ENCODE peak calls at places on chromosomes 7 and 10, in five cellular contexts. Y is OCI-LY7, L is progenitor cell of endocrine pancreas, I is ascending aorta, A is right atrium auricular region. S is an unnamed sample.

GRCh38 chr7:28579571-28579970 is 167.3 kb downstream of the CREB5 start:
- DNase-seq in Y (no peak), L (no peak), I (no peak), A (no peak), S (no peak)

GRCh38 chr10:113987805-113988204 is 55.9 kb upstream of the ADRB1 start:
- DNase-seq in Y (no peak), L (no peak), I (no peak), A (no peak), S (no peak)

GRCh38 chr10:107611101-107611500 is 446.6 kb upstream of the SORCS1 start:
- DNase-seq in Y (no peak), L (no peak), I (no peak), A (no peak), S (no peak)

GRCh38 chr7:27154901-27155815 is 1.3 kb downstream of the HOXA7 start:
- DNase-seq in Y (peak), L (no peak), I (peak), A (no peak), S (no peak)

GRCh38 chr10:73906524-73907447 is 4.1 kb upstream of the PLAU start:
- DNase-seq in Y (no peak), L (no peak), I (peak), A (peak), S (no peak)

GRCh38 chr10:105494944-105495343 is 853.9 kb downstream of the SORCS3 start:
- DNase-seq in Y (no peak), L (no peak), I (no peak), A (no peak), S (no peak)

GRCh38 chr10:95517536-95518454 is 43.4 kb downstream of the SORBS1 start:
- DNase-seq in Y (no peak), L (no peak), I (no peak), A (no peak), S (no peak)

GRCh38 chr7:5479133-5479745 is 55.6 kb upstream of the TNRC18 start:
- DNase-seq in Y (no peak), L (no peak), I (no peak), A (no peak), S (no peak)

GRCh38 chr7:111029574-111030357 is 61.2 kb upstream of the LRRN3 start:
- DNase-seq in Y (no peak), L (no peak), I (no peak), A (peak), S (peak)

GRCh38 chr7:77674878-77675277 is 21.4 kb upstream of the RSBN1L start:
- DNase-seq in Y (no peak), L (no peak), I (no peak), A (no peak), S (no peak)

GRCh38 chr7:128215739-128216138 is 25.3 kb upstream of the LEP start:
- DNase-seq in Y (no peak), L (no peak), I (no peak), A (no peak), S (no peak)

GRCh38 chr7:150425670-150426069 is 24.8 kb upstream of the GIMAP8 start:
- DNase-seq in Y (no peak), L (no peak), I (peak), A (no peak), S (no peak)

GRCh38 chr10:31947144-31947926 is 18.7 kb upstream of the ARHGAP12 start:
- DNase-seq in Y (peak), L (no peak), I (no peak), A (no peak), S (no peak)

GRCh38 chr10:93991596-93992284 is 2.0 kb upstream of the PLCE1 start:
- DNase-seq in Y (no peak), L (peak), I (peak), A (peak), S (no peak)

GRCh38 chr10:1201010-1201807 is 145.0 kb downstream of the WDR37 start:
- DNase-seq in Y (no peak), L (no peak), I (no peak), A (no peak), S (no peak)

GRCh38 chr10:46541017-46541661 is 15.3 kb downstream of the GPRIN2 start:
- DNase-seq in Y (no peak), L (peak), I (peak), A (no peak), S (no peak)

GRCh38 chr7:24819916-24820689 is 62.8 kb upstream of the GSDME start:
- DNase-seq in Y (peak), L (peak), I (peak), A (peak), S (peak)

GRCh38 chr10:117139581-117140524 is 1.8 kb upstream of the VAX1 start:
- DNase-seq in Y (no peak), L (no peak), I (no peak), A (no peak), S (no peak)

GRCh38 chr7:714251-714671 is 12.2 kb upstream of the DNAAF5 start:
- DNase-seq in Y (no peak), L (no peak), I (no peak), A (no peak), S (no peak)

GRCh38 chr10:111085690-111086353 is 9.0 kb downstream of the ADRA2A start:
- DNase-seq in Y (no peak), L (no peak), I (no peak), A (peak), S (no peak)

GRCh38 chr7:36171503-36171902 is 18.4 kb downstream of the EEPD1 start:
- DNase-seq in Y (no peak), L (no peak), I (no peak), A (no peak), S (no peak)

GRCh38 chr10:26448706-26449435 is 10.7 kb downstream of the APBB1IP start:
- DNase-seq in Y (peak), L (no peak), I (no peak), A (no peak), S (peak)

GRCh38 chr10:58817499-58817898 is 304.8 kb downstream of the BICC1 start:
- DNase-seq in Y (no peak), L (no peak), I (no peak), A (no peak), S (no peak)

GRCh38 chr7:12030116-12030515 is 181.0 kb upstream of the TMEM106B start:
- DNase-seq in Y (no peak), L (no peak), I (no peak), A (no peak), S (no peak)

GRCh38 chr10:100878291-100878910 is 34.4 kb upstream of the SLF2 start:
- DNase-seq in Y (peak), L (peak), I (no peak), A (no peak), S (peak)

GRCh38 chr7:98168181-98168903 is 42.9 kb upstream of the BHLHA15 start:
- DNase-seq in Y (peak), L (peak), I (no peak), A (peak), S (peak)

GRCh38 chr10:115432188-115432819 is 339.1 kb downstream of the ATRNL1 start:
- DNase-seq in Y (peak), L (no peak), I (no peak), A (no peak), S (no peak)
- TF ChIP-seq CTCF in Y (peak), L (peak), I (peak), A (peak), S (no peak)

DNA sequence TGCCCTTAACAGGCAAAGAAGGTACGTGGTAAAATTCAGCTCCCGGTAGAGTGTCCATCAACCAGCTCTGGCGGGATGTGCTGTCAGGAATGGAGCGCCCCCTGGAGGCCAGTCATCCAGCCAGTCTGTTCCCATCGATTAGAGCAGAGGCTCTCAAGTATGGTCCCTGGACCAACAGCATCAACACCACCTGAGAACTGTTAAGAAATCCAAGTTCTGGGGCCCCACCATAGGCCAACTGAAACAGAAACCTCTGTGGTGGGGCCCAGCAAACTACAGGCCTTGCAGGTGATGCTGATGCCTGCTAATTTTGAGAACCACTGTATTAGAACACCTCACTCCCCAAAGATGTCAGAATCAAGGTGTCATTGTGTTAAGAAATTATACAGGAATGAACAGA is 109.2 kb downstream of the DPY19L1 start:
- DNase-seq in Y (peak), L (peak), I (no peak), A (no peak), S (no peak)
- TF ChIP-seq CTCF in Y (peak), L (peak), I (no peak), A (peak), S (peak)

GRCh38 chr10:49227406-49227805 is 39.2 kb upstream of the TMEM273 start:
- DNase-seq in Y (no peak), L (no peak), I (no peak), A (no peak), S (no peak)

GRCh38 chr10:49225218-49225876 is 37.2 kb upstream of the TMEM273 start:
- DNase-seq in Y (no peak), L (no peak), I (no peak), A (no peak), S (no peak)

GRCh38 chr10:49223205-49223604 is 35.0 kb upstream of the TMEM273 start:
- DNase-seq in Y (no peak), L (no peak), I (no peak), A (no peak), S (no peak)

GRCh38 chr10:49228677-49229076 is 40.5 kb upstream of the TMEM273 start:
- DNase-seq in Y (no peak), L (no peak), I (no peak), A (no peak), S (no peak)

DNA sequence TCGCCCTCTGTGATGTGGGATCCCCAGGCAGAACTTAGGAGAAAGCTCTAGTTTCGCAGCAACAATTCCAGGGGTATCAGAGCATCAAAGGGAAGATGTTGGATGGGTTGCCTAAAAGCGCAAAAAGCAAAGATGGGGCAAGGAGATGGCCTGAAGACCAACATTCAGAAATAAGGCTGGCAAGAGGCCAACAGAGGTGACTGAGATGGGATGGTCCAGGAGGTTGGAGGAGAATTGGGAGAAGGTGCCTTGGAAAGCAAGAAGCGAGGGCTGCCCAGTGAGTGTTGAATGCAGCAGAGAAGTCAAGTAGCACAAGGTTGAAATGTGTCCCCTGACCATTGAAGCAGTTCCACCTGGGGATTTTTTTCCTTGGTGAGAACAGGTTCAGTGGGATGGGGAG is 38.4 kb upstream of the TMEM273 start:
- DNase-seq in Y (no peak), L (no peak), I (no peak), A (no peak), S (no peak)
- TF ChIP-seq CTCF in Y (no peak), L (no peak), I (no peak), A (no peak), S (no peak)

DNA sequence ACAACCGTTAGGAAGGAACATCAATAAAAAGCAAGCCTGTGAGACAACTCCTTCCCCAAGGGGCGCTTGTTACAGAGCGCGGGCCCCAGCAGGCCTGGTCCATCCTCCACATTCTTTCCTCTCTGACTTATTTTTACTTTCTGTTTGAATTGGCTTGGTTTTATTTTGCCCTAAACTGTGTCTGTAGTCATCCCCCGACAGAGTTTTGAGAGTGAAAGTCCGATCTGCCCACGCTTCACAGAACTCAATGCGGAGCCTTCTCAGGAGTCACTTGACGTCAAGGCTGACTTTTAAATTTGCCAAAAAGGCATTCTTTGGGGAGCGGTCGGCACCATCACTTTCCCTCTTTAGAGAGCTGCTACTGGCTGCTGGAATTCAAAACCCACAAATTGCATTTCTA is 150.1 kb upstream of the KLF6 start:
- DNase-seq in Y (no peak), L (no peak), I (peak), A (peak), S (peak)
- TF ChIP-seq CTCF in Y (no peak), L (no peak), I (peak), A (no peak), S (no peak)

DNA sequence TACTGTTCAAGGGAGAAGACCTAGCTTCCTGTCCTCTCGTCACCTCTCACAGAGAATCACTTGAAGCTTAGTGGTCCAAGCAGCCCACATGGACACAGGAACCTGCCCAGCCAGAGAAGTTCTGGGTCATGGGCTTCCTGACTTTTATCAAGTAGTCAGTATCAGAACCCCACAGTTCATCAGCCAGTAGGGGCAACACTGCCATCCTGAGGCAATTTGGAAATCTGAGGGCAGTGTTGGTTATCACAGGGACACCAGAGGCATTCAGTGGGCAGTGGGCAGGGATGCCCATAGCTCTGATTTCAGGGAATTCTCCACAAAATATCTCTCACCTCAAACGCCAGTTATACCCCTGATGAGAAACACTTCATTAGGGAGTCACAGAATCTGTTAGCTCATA is 22.5 kb upstream of the MGAM2 start:
- DNase-seq in Y (no peak), L (no peak), I (no peak), A (no peak), S (no peak)
- TF ChIP-seq CTCF in Y (no peak), L (no peak), I (no peak), A (no peak), S (no peak)

GRCh38 chr10:17375936-17376584 is 78.3 kb downstream of the ST8SIA6 start:
- DNase-seq in Y (peak), L (no peak), I (no peak), A (no peak), S (peak)
- TF ChIP-seq CTCF in Y (peak), L (peak), I (no peak), A (no peak), S (peak)

GRCh38 chr10:79049931-79050895 is 18.6 kb upstream of the ZMIZ1 start:
- DNase-seq in Y (no peak), L (no peak), I (peak), A (no peak), S (no peak)
- TF ChIP-seq CTCF in Y (no peak), L (no peak), I (no peak), A (no peak), S (no peak)

GRCh38 chr7:107154826-107155225 is 14.0 kb upstream of the HBP1 start:
- DNase-seq in Y (no peak), L (no peak), I (no peak), A (no peak), S (no peak)

GRCh38 chr7:107150375-107151073 is 18.3 kb upstream of the HBP1 start:
- DNase-seq in Y (peak), L (peak), I (peak), A (peak), S (peak)

GRCh38 chr7:107149863-107150262 is 18.9 kb upstream of the HBP1 start:
- DNase-seq in Y (no peak), L (no peak), I (no peak), A (no peak), S (no peak)

GRCh38 chr7:107151538-107151937 is 17.3 kb upstream of the HBP1 start:
- DNase-seq in Y (no peak), L (no peak), I (no peak), A (no peak), S (no peak)

GRCh38 chr7:107152011-107152410 is 16.8 kb upstream of the HBP1 start:
- DNase-seq in Y (no peak), L (no peak), I (no peak), A (no peak), S (no peak)
- TF ChIP-seq CTCF in Y (no peak), L (no peak), I (no peak), A (no peak), S (no peak)

S was measured in GM20000.